ENCODE peak calls at places on chromosomes 11 and 22, in five cellular contexts. One of them, this sample, is unnamed.

GRCh38 chr11:102172127-102172848 is 62.0 kb downstream of the YAP1 start:
- DNase-seq in stomach: no peak
- DNase-seq in HCT116: no peak
- DNase-seq in thyroid gland: peak; percentile 7
- DNase-seq in body of pancreas: peak; percentile 15
- DNase-seq in this sample: peak; percentile 35

GRCh38 chr11:130001491-130002351 is 914 bp downstream of the PRDM10 start:
- DNase-seq in stomach: peak; percentile 40
- DNase-seq in HCT116: no peak
- DNase-seq in thyroid gland: peak; percentile 39
- DNase-seq in body of pancreas: no peak
- DNase-seq in this sample: peak; percentile 56

GRCh38 chr11:59144096-59144495 is 1.4 kb downstream of the FAM111A start:
- DNase-seq in stomach: no peak
- DNase-seq in HCT116: no peak
- DNase-seq in thyroid gland: no peak
- DNase-seq in body of pancreas: no peak
- DNase-seq in this sample: no peak

GRCh38 chr22:49406879-49407587 is 420.6 kb downstream of the BRD1 start:
- DNase-seq in stomach: peak; percentile 20
- DNase-seq in HCT116: no peak
- DNase-seq in thyroid gland: no peak
- DNase-seq in body of pancreas: no peak
- DNase-seq in this sample: no peak

GRCh38 chr11:64805481-64805880 is 2.5 kb upstream of the MAP4K2 start:
- DNase-seq in stomach: no peak
- DNase-seq in HCT116: no peak
- DNase-seq in thyroid gland: no peak
- DNase-seq in body of pancreas: no peak
- DNase-seq in this sample: no peak

GRCh38 chr11:44994753-44995152 is 44.1 kb upstream of the TP53I11 start:
- DNase-seq in stomach: no peak
- DNase-seq in HCT116: no peak
- DNase-seq in thyroid gland: no peak
- DNase-seq in body of pancreas: no peak
- DNase-seq in this sample: no peak

GRCh38 chr11:45859661-45860140 is 12.4 kb downstream of the CRY2 start:
- DNase-seq in stomach: peak; percentile 95
- DNase-seq in HCT116: no peak
- DNase-seq in thyroid gland: peak; percentile 97
- DNase-seq in body of pancreas: peak; percentile 96
- DNase-seq in this sample: peak; percentile 96

GRCh38 chr22:50697667-50698506 is 25.3 kb downstream of the SHANK3 start:
- DNase-seq in stomach: no peak
- DNase-seq in HCT116: no peak
- DNase-seq in thyroid gland: no peak
- DNase-seq in body of pancreas: peak; percentile 10
- DNase-seq in this sample: no peak

GRCh38 chr11:84607975-84608787 is 1019.0 kb downstream of the DLG2 start:
- DNase-seq in stomach: no peak
- DNase-seq in HCT116: no peak
- DNase-seq in thyroid gland: no peak
- DNase-seq in body of pancreas: no peak
- DNase-seq in this sample: no peak

GRCh38 chr11:119316729-119317591 is at the start of gene MCAM:
- DNase-seq in stomach: no peak
- DNase-seq in HCT116: no peak
- DNase-seq in thyroid gland: no peak
- DNase-seq in body of pancreas: peak; percentile 44
- DNase-seq in this sample: no peak

GRCh38 chr22:22865311-22866072 is 22.1 kb upstream of the IGLL5 start:
- DNase-seq in stomach: no peak
- DNase-seq in HCT116: no peak
- DNase-seq in thyroid gland: no peak
- DNase-seq in body of pancreas: no peak
- DNase-seq in this sample: no peak

GRCh38 chr11:5626191-5626590 is 1.4 kb downstream of the TRIM34 start:
- DNase-seq in stomach: no peak
- DNase-seq in HCT116: no peak
- DNase-seq in thyroid gland: no peak
- DNase-seq in body of pancreas: no peak
- DNase-seq in this sample: no peak

GRCh38 chr11:134559617-134559992 is 147.6 kb upstream of the B3GAT1 start:
- DNase-seq in stomach: no peak
- DNase-seq in HCT116: no peak
- DNase-seq in thyroid gland: no peak
- DNase-seq in body of pancreas: no peak
- DNase-seq in this sample: no peak

GRCh38 chr11:83008581-83008923 is 63.1 kb downstream of the RAB30 start:
- DNase-seq in stomach: no peak
- DNase-seq in HCT116: no peak
- DNase-seq in thyroid gland: no peak
- DNase-seq in body of pancreas: no peak
- DNase-seq in this sample: no peak

GRCh38 chr11:108144615-108145014 is 23.2 kb downstream of the ACAT1 start:
- DNase-seq in stomach: no peak
- DNase-seq in HCT116: no peak
- DNase-seq in thyroid gland: no peak
- DNase-seq in body of pancreas: no peak
- DNase-seq in this sample: no peak

GRCh38 chr11:6248248-6248647 is 9.4 kb downstream of the CNGA4 start:
- DNase-seq in stomach: no peak
- DNase-seq in HCT116: no peak
- DNase-seq in thyroid gland: no peak
- DNase-seq in body of pancreas: no peak
- DNase-seq in this sample: no peak

GRCh38 chr11:10305964-10306918 is 1.4 kb downstream of the ADM start:
- DNase-seq in stomach: peak; percentile 34
- DNase-seq in HCT116: no peak
- DNase-seq in thyroid gland: peak; percentile 55
- DNase-seq in body of pancreas: peak; percentile 40
- DNase-seq in this sample: no peak

GRCh38 chr22:50276143-50276542 is 6.0 kb upstream of the MAPK11 start:
- DNase-seq in stomach: peak; percentile 81
- DNase-seq in HCT116: no peak
- DNase-seq in thyroid gland: peak; percentile 49
- DNase-seq in body of pancreas: peak; percentile 59
- DNase-seq in this sample: peak; percentile 77

GRCh38 chr11:574632-575323 is 1.5 kb upstream of the PHRF1 start:
- DNase-seq in stomach: no peak
- DNase-seq in HCT116: no peak
- DNase-seq in thyroid gland: no peak
- DNase-seq in body of pancreas: no peak
- DNase-seq in this sample: no peak

GRCh38 chr11:79971255-79971654 is 530.4 kb upstream of the TENM4 start:
- DNase-seq in stomach: no peak
- DNase-seq in HCT116: no peak
- DNase-seq in thyroid gland: no peak
- DNase-seq in body of pancreas: no peak
- DNase-seq in this sample: no peak

GRCh38 chr22:24486501-24486921 is 8.6 kb upstream of the UPB1 start:
- DNase-seq in stomach: no peak
- DNase-seq in HCT116: no peak
- DNase-seq in thyroid gland: no peak
- DNase-seq in body of pancreas: no peak
- DNase-seq in this sample: no peak

GRCh38 chr22:28594076-28594783 is 85.4 kb downstream of the TTC28 start:
- DNase-seq in stomach: no peak
- DNase-seq in HCT116: no peak
- DNase-seq in thyroid gland: no peak
- DNase-seq in body of pancreas: no peak
- DNase-seq in this sample: no peak

GRCh38 chr22:26471522-26471921 is 12.1 kb downstream of the HPS4 start:
- DNase-seq in stomach: peak; percentile 44
- DNase-seq in HCT116: peak; percentile 47
- DNase-seq in thyroid gland: no peak
- DNase-seq in body of pancreas: no peak
- DNase-seq in this sample: no peak

GRCh38 chr11:77090373-77091111 is 12.1 kb upstream of the OMP start:
- DNase-seq in stomach: no peak
- DNase-seq in HCT116: no peak
- DNase-seq in thyroid gland: no peak
- DNase-seq in body of pancreas: peak; percentile 5
- DNase-seq in this sample: peak; percentile 8

GRCh38 chr11:77090046-77090372 is 12.6 kb upstream of the OMP start:
- DNase-seq in stomach: no peak
- DNase-seq in HCT116: no peak
- DNase-seq in thyroid gland: no peak
- DNase-seq in body of pancreas: peak; percentile 12
- DNase-seq in this sample: no peak

GRCh38 chr11:77092382-77092781 is 10.3 kb upstream of the OMP start:
- DNase-seq in stomach: no peak
- DNase-seq in HCT116: no peak
- DNase-seq in thyroid gland: no peak
- DNase-seq in body of pancreas: peak; percentile 11
- DNase-seq in this sample: no peak

GRCh38 chr11:77093056-77093891 is 9.4 kb upstream of the OMP start:
- DNase-seq in stomach: no peak
- DNase-seq in HCT116: no peak
- DNase-seq in thyroid gland: no peak
- DNase-seq in body of pancreas: peak; percentile 9
- DNase-seq in this sample: no peak

DNA sequence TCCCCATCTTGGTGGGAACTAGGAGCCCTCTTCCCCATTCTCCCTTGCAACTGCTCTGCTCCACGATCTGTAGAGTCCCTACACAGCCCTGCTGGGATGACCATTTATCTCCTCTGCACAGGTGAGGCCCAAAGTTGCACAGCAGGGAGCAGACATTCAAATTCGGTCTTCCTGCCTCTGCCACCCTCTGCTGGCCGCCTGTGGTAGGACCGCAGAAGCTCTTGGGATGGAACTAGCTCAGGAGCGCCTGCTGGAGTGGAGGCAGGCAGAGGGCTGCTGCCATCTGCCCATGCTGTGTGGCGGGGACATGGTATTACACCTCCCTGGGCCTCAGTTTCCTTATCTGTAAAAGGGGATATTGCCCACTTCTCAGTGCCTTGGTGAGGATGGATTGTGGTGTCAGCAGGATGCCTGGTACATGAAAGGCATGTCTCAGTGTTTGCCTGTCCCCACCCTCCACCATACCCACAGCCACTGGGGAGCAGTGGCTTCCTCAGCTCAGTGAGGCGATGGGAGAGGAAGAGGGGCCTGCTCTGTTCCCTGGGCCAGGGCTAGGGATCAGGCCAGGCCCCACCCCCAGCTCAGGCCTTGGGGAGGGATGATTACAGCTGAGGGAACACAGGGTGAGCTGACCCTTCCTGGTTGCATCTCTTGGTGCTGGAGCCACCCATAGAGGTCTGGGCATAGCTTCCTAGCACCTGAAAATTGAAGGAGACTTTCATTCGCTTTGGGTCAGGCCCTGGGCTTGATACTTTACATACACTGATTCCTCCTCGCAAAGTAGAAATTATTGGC is 11.3 kb upstream of the OMP start:
- DNase-seq in stomach: peak; percentile 90
- DNase-seq in HCT116: peak; percentile 68
- DNase-seq in thyroid gland: peak; percentile 78
- DNase-seq in body of pancreas: peak; percentile 86
- DNase-seq in this sample: peak; percentile 88
- TF ChIP-seq POLR2A in stomach: no peak
- TF ChIP-seq POLR2A in HCT116: no peak
- TF ChIP-seq POLR2A in thyroid gland: no peak
- TF ChIP-seq POLR2A in body of pancreas: no peak
- TF ChIP-seq POLR2A in this sample: no peak

DNA sequence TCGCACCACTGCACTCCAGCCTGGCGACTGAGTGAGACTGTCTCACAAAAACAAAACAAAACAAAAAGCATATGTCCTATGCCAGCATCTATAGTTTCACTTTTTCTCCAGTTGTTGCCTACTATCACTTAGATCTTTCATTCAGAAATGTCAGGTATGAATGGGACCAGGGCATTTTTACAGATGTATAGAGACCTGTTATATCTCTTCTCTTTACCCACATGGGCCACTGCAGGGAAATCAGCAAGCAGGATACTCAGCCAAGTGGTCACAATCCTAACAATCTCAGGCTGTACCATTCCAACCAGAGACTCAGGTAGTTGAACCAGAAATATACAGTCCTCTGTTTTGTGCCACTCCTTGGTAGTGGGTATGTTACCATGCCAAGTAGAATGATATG is 16.0 kb upstream of the SREBF2 start:
- DNase-seq in stomach: no peak
- DNase-seq in HCT116: no peak
- DNase-seq in thyroid gland: no peak
- DNase-seq in body of pancreas: no peak
- DNase-seq in this sample: no peak
- H3K36me3 ChIP-seq in stomach: peaks cover 2% of the 10 kb centered on the region
- H3K36me3 ChIP-seq in HCT116: peaks cover 2% of the 10 kb centered on the region
- H3K36me3 ChIP-seq in thyroid gland: no peaks in the 10 kb centered on the region
- H3K36me3 ChIP-seq in body of pancreas: no peaks in the 10 kb centered on the region
- H3K36me3 ChIP-seq in this sample: no peaks in the 10 kb centered on the region

DNA sequence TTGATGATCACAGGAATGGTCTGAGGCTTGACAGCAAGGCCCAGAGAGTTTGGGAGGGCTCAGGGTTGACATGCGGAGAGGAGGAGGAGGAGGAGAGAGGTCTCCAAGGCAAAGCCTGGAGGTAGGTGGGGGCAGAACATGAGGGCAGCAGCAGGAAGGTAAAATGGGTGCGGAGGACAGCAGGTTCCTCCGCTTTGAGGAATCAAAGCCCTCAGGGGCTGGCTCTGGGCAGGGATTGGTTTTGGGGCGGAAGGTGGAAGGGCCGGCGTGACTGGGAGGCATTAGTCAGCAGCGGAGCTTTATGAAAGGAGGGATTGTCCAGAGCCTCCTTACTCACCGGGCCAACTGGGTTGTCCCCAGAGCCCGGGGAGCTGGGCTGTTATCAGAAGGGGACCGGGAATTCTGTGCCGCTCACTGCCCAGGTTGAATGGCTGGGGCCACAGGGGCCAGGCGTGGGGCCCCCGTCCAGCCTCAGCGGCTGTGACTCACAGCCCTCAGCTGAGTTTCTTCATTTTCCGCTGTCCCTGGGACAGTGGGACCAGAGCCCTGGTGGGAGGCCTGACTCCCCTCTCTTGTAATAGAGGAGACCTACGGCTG is 36.2 kb downstream of the LIF start:
- DNase-seq in stomach: peak; percentile 70
- DNase-seq in HCT116: peak; percentile 96
- DNase-seq in thyroid gland: no peak
- DNase-seq in body of pancreas: peak; percentile 63
- DNase-seq in this sample: no peak
- H3K4me1 ChIP-seq in stomach: peaks cover 36% of the 10 kb centered on the region
- H3K4me1 ChIP-seq in HCT116: peaks cover 83% of the 10 kb centered on the region
- H3K4me1 ChIP-seq in thyroid gland: peaks cover 9% of the 10 kb centered on the region
- H3K4me1 ChIP-seq in body of pancreas: peaks cover 50% of the 10 kb centered on the region
- H3K4me1 ChIP-seq in this sample: peaks cover 27% of the 10 kb centered on the region

DNA sequence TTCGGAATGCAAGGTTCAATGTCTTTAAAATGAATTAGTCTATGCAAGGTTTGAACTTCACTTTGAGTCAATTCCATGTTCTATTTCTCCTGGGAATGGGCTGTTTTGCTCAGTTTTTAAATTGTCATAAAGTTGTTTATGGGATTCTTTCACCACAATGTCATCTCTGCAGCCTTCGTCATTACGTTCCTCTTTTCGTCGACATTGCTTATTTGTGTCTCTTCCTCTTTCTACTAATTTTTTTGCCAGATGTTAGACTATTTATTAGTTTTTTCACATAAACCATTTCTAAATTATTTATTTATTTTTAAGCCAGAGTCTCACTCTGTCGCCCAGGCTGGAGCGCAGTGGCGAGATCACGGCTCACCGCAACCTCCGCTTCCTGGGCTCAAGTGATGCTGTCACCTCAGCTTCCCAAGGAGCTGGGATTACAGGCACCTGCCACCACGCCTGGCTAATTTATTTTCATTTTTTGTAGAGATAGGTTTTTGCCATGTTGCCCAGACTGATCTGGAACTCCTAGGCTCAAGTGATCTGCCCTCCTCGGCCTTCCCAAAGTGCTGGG is 7.1 kb upstream of the TNNT3 start:
- DNase-seq in stomach: no peak
- DNase-seq in HCT116: no peak
- DNase-seq in thyroid gland: no peak
- DNase-seq in body of pancreas: no peak
- DNase-seq in this sample: no peak
- TF ChIP-seq POLR2A in stomach: no peak
- TF ChIP-seq POLR2A in HCT116: no peak
- TF ChIP-seq POLR2A in thyroid gland: no peak
- TF ChIP-seq POLR2A in body of pancreas: no peak
- TF ChIP-seq POLR2A in this sample: no peak

This sample was measured in adrenal gland.